ENCODE peak calls at places on chromosome 20, in seven cellular contexts. P is psoas muscle; I is right cardiac atrium; K is osteoblast; L is CD4-positive, alpha-beta memory T cell; T is A549; Q is right atrium auricular region. C is an unnamed sample.

GRCh38 chr20:60352017-60352416 is 393.8 kb downstream of the CDH26 start:
- DNase-seq in P (no peak), I (no peak), K (no peak), L (no peak), T (no peak), Q (no peak), C (no peak)

GRCh38 chr20:61120595-61121515 is 131.2 kb upstream of the CDH4 start:
- DNase-seq in P (no peak), I (peak; percentile 57), K (no peak), L (peak; percentile 29), T (peak; percentile 92), Q (no peak), C (no peak)

GRCh38 chr20:60055740-60056139 is 97.5 kb downstream of the CDH26 start:
- DNase-seq in P (no peak), I (peak; percentile 76), K (peak; percentile 84), L (peak; percentile 54), T (no peak), Q (peak; percentile 75), C (peak; percentile 85)

GRCh38 chr20:51494241-51495110 is 48.0 kb downstream of the NFATC2 start:
- DNase-seq in P (no peak), I (no peak), K (peak; percentile 88), L (peak; percentile 60), T (no peak), Q (no peak), C (no peak)

GRCh38 chr20:38806855-38807655 is 1.6 kb downstream of the PPP1R16B start:
- DNase-seq in P (no peak), I (peak; percentile 49), K (peak; percentile 72), L (peak; percentile 65), T (no peak), Q (no peak), C (no peak)

GRCh38 chr20:59827138-59828056 is 106.0 kb downstream of the SYCP2 start:
- DNase-seq in P (no peak), I (no peak), K (peak; percentile 66), L (no peak), T (no peak), Q (peak; percentile 56), C (no peak)

GRCh38 chr20:48538058-48538825 is 289.6 kb downstream of the PREX1 start:
- DNase-seq in P (no peak), I (peak; percentile 61), K (no peak), L (no peak), T (peak; percentile 55), Q (no peak), C (peak; percentile 56)

GRCh38 chr20:59832406-59833156 is 100.9 kb downstream of the SYCP2 start:
- DNase-seq in P (peak; percentile 28), I (no peak), K (no peak), L (no peak), T (no peak), Q (peak; percentile 32), C (no peak)

GRCh38 chr20:61737346-61737745 is 328.3 kb downstream of the TAF4 start:
- DNase-seq in P (peak; percentile 28), I (no peak), K (peak; percentile 69), L (no peak), T (no peak), Q (no peak), C (peak; percentile 23)

GRCh38 chr20:54573838-54574237 is 98.4 kb downstream of the DOK5 start:
- DNase-seq in P (no peak), I (peak; percentile 80), K (no peak), L (no peak), T (no peak), Q (peak; percentile 62), C (no peak)

GRCh38 chr20:14700641-14700965 is 363.2 kb upstream of the FLRT3 start:
- DNase-seq in P (no peak), I (no peak), K (no peak), L (no peak), T (peak; percentile 18), Q (no peak), C (no peak)

GRCh38 chr20:14191559-14191958 is 145.9 kb downstream of the FLRT3 start:
- DNase-seq in P (no peak), I (no peak), K (no peak), L (no peak), T (no peak), Q (no peak), C (no peak)

GRCh38 chr20:61442075-61442670 is 190.1 kb downstream of the CDH4 start:
- DNase-seq in P (no peak), I (no peak), K (no peak), L (no peak), T (no peak), Q (no peak), C (no peak)

GRCh38 chr20:6769953-6770831 is 2.7 kb downstream of the BMP2 start:
- DNase-seq in P (peak; percentile 68), I (peak; percentile 71), K (peak; percentile 75), L (no peak), T (no peak), Q (no peak), C (peak; percentile 76)

GRCh38 chr20:33964431-33964830 is 29.3 kb upstream of the RALY start:
- DNase-seq in P (no peak), I (no peak), K (peak; percentile 62), L (no peak), T (no peak), Q (no peak), C (no peak)

GRCh38 chr20:35004749-35005462 is 49.2 kb downstream of the MYH7B start:
- DNase-seq in P (peak; percentile 35), I (no peak), K (peak; percentile 54), L (no peak), T (no peak), Q (no peak), C (peak; percentile 33)

GRCh38 chr20:25481918-25482253 is 74.4 kb downstream of the GINS1 start:
- DNase-seq in P (no peak), I (no peak), K (no peak), L (no peak), T (no peak), Q (no peak), C (no peak)

GRCh38 chr20:37755665-37756064 is 61.8 kb downstream of the CTNNBL1 start:
- DNase-seq in P (peak; percentile 55), I (peak; percentile 51), K (no peak), L (no peak), T (no peak), Q (no peak), C (no peak)

GRCh38 chr20:23293689-23294088 is 56.9 kb upstream of the NXT1 start:
- DNase-seq in P (no peak), I (peak; percentile 60), K (no peak), L (no peak), T (no peak), Q (peak; percentile 77), C (no peak)

GRCh38 chr20:20083796-20084195 is 31.5 kb downstream of the CFAP61 start:
- DNase-seq in P (no peak), I (no peak), K (peak; percentile 58), L (peak; percentile 22), T (peak; percentile 39), Q (no peak), C (no peak)

GRCh38 chr20:5863040-5863811 is 87.1 kb downstream of the TRMT6 start:
- DNase-seq in P (peak; percentile 67), I (peak; percentile 53), K (peak; percentile 69), L (no peak), T (no peak), Q (no peak), C (no peak)

GRCh38 chr20:24572862-24573261 is 103.4 kb downstream of the SYNDIG1 start:
- DNase-seq in P (no peak), I (no peak), K (no peak), L (no peak), T (no peak), Q (no peak), C (no peak)

GRCh38 chr20:37308098-37309050 is 18.9 kb downstream of the MANBAL start:
- DNase-seq in P (no peak), I (peak; percentile 70), K (no peak), L (no peak), T (no peak), Q (no peak), C (no peak)

GRCh38 chr20:37408202-37408929 is 62.4 kb downstream of the SRC start:
- DNase-seq in P (no peak), I (peak; percentile 59), K (peak; percentile 79), L (no peak), T (no peak), Q (no peak), C (no peak)

GRCh38 chr20:2093200-2093781 is 8.3 kb upstream of the STK35 start:
- DNase-seq in P (no peak), I (no peak), K (peak; percentile 6), L (peak; percentile 14), T (peak; percentile 60), Q (no peak), C (no peak)

DNA sequence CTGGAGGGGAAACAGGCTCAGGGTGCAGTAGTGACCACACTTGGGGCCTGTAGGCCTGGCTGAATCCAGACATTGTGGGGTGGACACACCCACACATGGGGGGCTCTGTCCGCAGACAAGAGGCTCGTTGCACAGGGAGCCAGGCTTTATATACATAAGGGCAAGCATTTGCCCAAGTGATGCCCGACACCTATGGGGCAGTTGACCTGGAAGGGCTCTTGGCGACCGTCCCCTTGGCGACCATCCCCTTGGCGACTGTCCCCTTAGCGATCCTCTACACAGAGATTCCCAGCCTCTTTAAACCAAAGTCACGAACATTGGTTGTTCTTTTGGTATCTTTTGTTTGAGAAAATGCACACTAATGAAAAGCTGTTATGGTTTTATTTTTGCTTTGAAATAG is 2.7 kb downstream of the TOX2 start:
- DNase-seq in P (no peak), I (no peak), K (no peak), L (no peak), T (no peak), Q (no peak), C (no peak)
- H3K4me3 ChIP-seq in P (no peak overlapping the region), I (no peak overlapping the region), K (no peak overlapping the region), L (no peak overlapping the region), T (no peak overlapping the region), Q (no peak overlapping the region), C (peak overlapping the region; percentile 63)

GRCh38 chr20:9280654-9281053 is 211.8 kb downstream of the PLCB4 start:
- DNase-seq in P (no peak), I (no peak), K (no peak), L (no peak), T (no peak), Q (no peak), C (no peak)
- H3K4me3 ChIP-seq in P (no peak overlapping the region), I (no peak overlapping the region), K (no peak overlapping the region), L (no peak overlapping the region), T (no peak overlapping the region), Q (no peak overlapping the region), C (no peak overlapping the region)

GRCh38 chr20:58389968-58390658 is 1.1 kb downstream of the VAPB start:
- DNase-seq in P (no peak), I (no peak), K (no peak), L (no peak), T (no peak), Q (no peak), C (no peak)

GRCh38 chr20:58389324-58389967 is 417 bp downstream of the VAPB start:
- DNase-seq in P (no peak), I (peak; percentile 76), K (peak; percentile 77), L (no peak), T (peak; percentile 42), Q (no peak), C (no peak)

GRCh38 chr20:58388882-58389323 is at the start of gene VAPB:
- DNase-seq in P (peak; percentile 98), I (peak; percentile 98), K (peak; percentile 97), L (peak; percentile 97), T (peak; percentile 96), Q (peak; percentile 94), C (peak; percentile 96)

GRCh38 chr20:58390659-58391035 is 1.6 kb downstream of the VAPB start:
- DNase-seq in P (no peak), I (no peak), K (no peak), L (no peak), T (no peak), Q (no peak), C (no peak)

GRCh38 chr20:58388028-58388601 is 914 bp upstream of the VAPB start:
- DNase-seq in P (no peak), I (no peak), K (no peak), L (no peak), T (no peak), Q (no peak), C (no peak)
- H3K4me3 ChIP-seq in P (peak overlapping the region; percentile 90), I (no peak overlapping the region), K (peak overlapping the region; percentile 79), L (no peak overlapping the region), T (peak overlapping the region; percentile 49), Q (peak overlapping the region; percentile 95), C (peak overlapping the region; percentile 87)

GRCh38 chr20:63175031-63175895 is 40.7 kb downstream of the YTHDF1 start:
- DNase-seq in P (no peak), I (no peak), K (no peak), L (no peak), T (no peak), Q (no peak), C (no peak)
- H3K4me3 ChIP-seq in P (no peak overlapping the region), I (no peak overlapping the region), K (no peak overlapping the region), L (no peak overlapping the region), T (peak overlapping the region; percentile 41), Q (peak overlapping the region; percentile 13), C (no peak overlapping the region)

C was measured in lower lobe of right lung.